ENCODE peak calls at places on chromosomes 3 and 15, in eight cellular contexts. M is heart left ventricle, T is cardiac muscle cell, R is HCT116, Q is suprapubic skin, O is pancreas, E is astrocyte, J is spleen. B is an unnamed sample. For H3K4me1, the result is how much of the 10 kb centered on the place peaks cover.

GRCh38 chr15:45186771-45187577 is 792 bp downstream of the SHF start:
- DNase-seq in M (no peak), T (no peak), R (no peak), Q (peak), O (no peak), E (no peak), J (peak), B (peak)

GRCh38 chr3:194046995-194047681 is 88.8 kb upstream of the HES1 start:
- DNase-seq in M (peak), T (no peak), R (no peak), Q (no peak), O (peak), E (no peak), J (peak), B (no peak)

GRCh38 chr15:91589360-91589759 is 264.1 kb upstream of the SLCO3A1 start:
- DNase-seq in M (no peak), T (no peak), R (no peak), Q (no peak), O (no peak), E (no peak), J (no peak), B (no peak)

GRCh38 chr3:190481779-190482178 is 32.1 kb upstream of the TMEM207 start:
- DNase-seq in M (no peak), T (peak), R (no peak), Q (no peak), O (no peak), E (no peak), J (no peak), B (no peak)

GRCh38 chr3:13713396-13713795 is 164.5 kb downstream of the FBLN2 start:
- DNase-seq in M (no peak), T (no peak), R (no peak), Q (peak), O (no peak), E (no peak), J (peak), B (no peak)

GRCh38 chr3:142976621-142977398 is 13.3 kb upstream of the PAQR9 start:
- DNase-seq in M (peak), T (peak), R (peak), Q (no peak), O (peak), E (peak), J (peak), B (peak)

GRCh38 chr3:111636506-111636905 is 41.4 kb upstream of the ZBED2 start:
- DNase-seq in M (no peak), T (peak), R (no peak), Q (no peak), O (no peak), E (no peak), J (no peak), B (no peak)

GRCh38 chr3:42822828-42823227 is 13.6 kb downstream of the ACKR2 start:
- DNase-seq in M (no peak), T (no peak), R (no peak), Q (no peak), O (no peak), E (no peak), J (no peak), B (no peak)

GRCh38 chr3:114756506-114757279 is 390.4 kb downstream of the ZBTB20 start:
- DNase-seq in M (peak), T (peak), R (peak), Q (no peak), O (peak), E (peak), J (no peak), B (no peak)

GRCh38 chr15:78033864-78034263 is 43.6 kb downstream of the TBC1D2B start:
- DNase-seq in M (no peak), T (no peak), R (no peak), Q (no peak), O (no peak), E (no peak), J (no peak), B (no peak)

GRCh38 chr3:192332386-192333291 is 394.7 kb downstream of the FGF12 start:
- DNase-seq in M (no peak), T (no peak), R (no peak), Q (no peak), O (no peak), E (no peak), J (no peak), B (no peak)

GRCh38 chr3:129240436-129240835 is 9.0 kb upstream of the COPG1 start:
- DNase-seq in M (peak), T (no peak), R (no peak), Q (no peak), O (no peak), E (no peak), J (no peak), B (no peak)

GRCh38 chr3:193389335-193389734 is 10.8 kb upstream of the ATP13A5 start:
- DNase-seq in M (no peak), T (no peak), R (no peak), Q (no peak), O (no peak), E (no peak), J (no peak), B (no peak)

GRCh38 chr15:23420806-23421575 is 26.1 kb downstream of the GOLGA6L2 start:
- DNase-seq in M (no peak), T (no peak), R (no peak), Q (no peak), O (no peak), E (no peak), J (no peak), B (peak)

GRCh38 chr3:53495091-53495517 is 693 bp downstream of the CACNA1D start:
- DNase-seq in M (no peak), T (no peak), R (no peak), Q (no peak), O (peak), E (no peak), J (no peak), B (no peak)

GRCh38 chr15:39582286-39582976 is 1.6 kb downstream of the THBS1 start:
- DNase-seq in M (peak), T (peak), R (no peak), Q (no peak), O (no peak), E (no peak), J (no peak), B (peak)
- H3K4me1 ChIP-seq in M (under half), T (under half), R (under half), Q (half or more), O (under half), E (half or more), J (under half), B (under half)

GRCh38 chr3:46935168-46935858 is 41.2 kb downstream of the CCDC12 start:
- DNase-seq in M (peak), T (peak), R (peak), Q (no peak), O (peak), E (peak), J (peak), B (peak)

GRCh38 chr3:46933261-46933660 is 43.3 kb downstream of the CCDC12 start:
- DNase-seq in M (no peak), T (no peak), R (no peak), Q (no peak), O (no peak), E (no peak), J (peak), B (peak)

GRCh38 chr3:46934067-46934466 is 42.5 kb downstream of the CCDC12 start:
- DNase-seq in M (no peak), T (no peak), R (no peak), Q (no peak), O (no peak), E (no peak), J (peak), B (peak)

GRCh38 chr3:46935989-46936620 is 40.4 kb downstream of the CCDC12 start:
- DNase-seq in M (no peak), T (peak), R (no peak), Q (no peak), O (no peak), E (no peak), J (peak), B (peak)

DNA sequence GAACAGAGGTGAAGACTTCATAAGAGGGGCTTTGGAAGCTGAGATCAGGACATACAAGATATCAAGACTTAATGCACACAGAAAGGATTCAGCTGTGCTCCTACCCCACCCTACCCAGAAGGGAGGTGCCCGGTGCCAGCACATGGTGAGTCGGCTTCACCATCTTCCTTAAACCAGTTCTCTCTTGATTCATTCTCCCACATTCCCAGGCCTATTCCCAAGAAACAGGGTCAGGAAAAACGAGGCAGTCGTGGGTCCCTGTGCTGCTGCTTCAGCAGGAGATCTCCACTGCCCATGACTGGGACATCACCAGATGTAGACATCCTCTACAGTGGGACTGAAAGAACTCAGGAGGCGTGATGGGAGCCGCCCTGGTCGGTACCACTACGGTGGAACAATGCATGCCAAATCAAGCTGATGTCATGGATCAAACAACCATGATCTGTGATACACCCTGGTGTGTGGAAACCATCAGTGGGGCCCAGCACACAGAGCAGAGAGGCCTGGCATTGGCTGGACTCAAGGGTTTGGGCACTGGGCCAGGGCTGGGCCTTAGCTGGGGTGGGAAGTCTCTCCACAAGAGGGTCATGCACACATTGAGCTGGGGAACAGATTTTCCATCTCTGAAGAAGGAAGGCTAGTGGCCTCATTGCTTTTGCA is 41.9 kb downstream of the CCDC12 start:
- DNase-seq in M (peak), T (peak), R (no peak), Q (no peak), O (no peak), E (no peak), J (peak), B (peak)
- H3K4me1 ChIP-seq in M (half or more), T (half or more), R (half or more), Q (half or more), O (half or more), E (half or more), J (half or more), B (half or more)

DNA sequence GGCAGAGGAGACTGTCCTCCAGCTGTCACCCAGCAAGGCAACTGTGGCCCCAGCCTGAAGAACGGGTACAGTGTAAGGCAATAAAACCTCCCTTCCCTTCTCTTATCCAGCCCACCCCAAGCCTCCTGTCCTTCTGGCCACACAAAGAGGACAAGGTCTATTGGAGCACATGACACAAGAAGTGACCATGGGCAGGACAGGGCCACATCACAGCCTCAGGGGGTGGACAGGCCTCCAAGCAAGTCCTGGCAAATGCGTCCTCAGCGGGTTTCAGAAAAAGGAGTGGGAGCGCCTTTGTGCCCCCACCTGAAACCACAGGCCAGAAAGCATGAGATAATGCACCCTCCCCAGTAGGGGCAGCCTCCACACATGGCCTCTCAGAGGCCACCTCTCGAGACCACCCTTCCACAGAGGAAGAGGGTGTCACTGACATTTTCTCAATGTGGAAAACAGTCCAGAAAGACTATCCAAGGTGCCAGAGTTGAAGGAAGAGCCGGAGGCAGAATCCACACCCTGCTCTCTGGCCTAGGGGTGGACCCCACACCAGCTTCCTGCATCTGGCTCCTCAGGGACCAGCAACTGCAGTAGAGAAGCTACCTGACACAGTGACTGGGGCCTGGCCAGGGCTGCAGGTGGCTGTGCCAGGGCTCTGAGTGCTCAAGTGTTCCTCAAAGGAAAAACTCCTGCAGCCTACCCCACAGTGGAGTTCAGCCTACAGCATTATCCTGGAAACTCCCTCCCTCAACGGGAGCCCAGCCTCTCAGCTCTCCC is 43.9 kb downstream of the CCDC12 start:
- DNase-seq in M (no peak), T (no peak), R (no peak), Q (no peak), O (no peak), E (no peak), J (peak), B (peak)
- H3K4me1 ChIP-seq in M (half or more), T (half or more), R (half or more), Q (half or more), O (half or more), E (half or more), J (half or more), B (half or more)

DNA sequence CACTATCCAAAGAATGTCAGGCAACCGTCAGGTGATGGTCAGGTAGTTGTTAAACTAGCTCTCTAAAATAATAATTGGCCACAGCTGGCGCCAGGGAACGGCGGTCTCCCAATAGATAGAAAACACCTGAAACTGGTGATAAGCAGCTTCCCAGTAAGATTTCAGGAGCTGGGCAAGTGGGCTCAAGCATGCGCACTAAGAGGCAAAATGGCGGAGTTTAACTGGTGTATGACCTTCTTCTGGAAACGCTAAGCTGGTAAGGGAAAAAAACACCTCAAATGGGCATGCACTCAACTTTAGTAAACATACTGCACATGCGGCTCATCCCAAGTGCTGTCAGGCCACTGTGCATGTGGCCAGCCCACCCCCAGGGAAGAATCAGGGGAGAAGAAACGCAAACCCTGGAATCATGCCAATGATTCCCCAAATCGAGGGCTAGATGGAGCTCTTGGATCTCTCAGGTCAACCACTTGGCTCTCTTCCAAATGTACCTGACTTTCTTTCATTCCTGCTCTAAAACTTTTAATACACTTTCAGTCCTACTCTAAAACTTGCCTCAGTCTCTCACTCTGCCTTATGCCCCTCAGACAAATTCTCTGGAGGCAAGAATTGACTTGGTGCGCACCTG is 195.0 kb downstream of the ZNF621 start:
- DNase-seq in M (no peak), T (peak), R (peak), Q (no peak), O (peak), E (no peak), J (no peak), B (no peak)
- H3K4me1 ChIP-seq in M (under half), T (under half), R (under half), Q (under half), O (under half), E (under half), J (under half), B (under half)

GRCh38 chr15:64926661-64927060 is 15.0 kb downstream of the ANKDD1A start:
- DNase-seq in M (no peak), T (no peak), R (no peak), Q (no peak), O (no peak), E (no peak), J (no peak), B (no peak)
- H3K4me1 ChIP-seq in M (under half), T (under half), R (under half), Q (under half), O (under half), E (under half), J (under half), B (under half)

B was measured in kidney.